ENCODE peak calls at places on chromosomes 6 and 20, in seven cellular contexts. One of them, this sample, is unnamed.

GRCh38 chr20:45352729-45353128 is 4.5 kb upstream of the SDC4 start:
- DNase-seq in heart left ventricle: no peak
- DNase-seq in mammary epithelial cell: no peak
- DNase-seq in kidney epithelial cell: no peak
- DNase-seq in HFFc6: no peak
- DNase-seq in cardiac muscle cell: no peak
- DNase-seq in endothelial cell: no peak
- DNase-seq in this sample: no peak

GRCh38 chr6:154474636-154475428 is 35.7 kb downstream of the CNKSR3 start:
- DNase-seq in kidney epithelial cell: peak
- DNase-seq in HFFc6: peak
- DNase-seq in endothelial cell: no peak
- DNase-seq in cardiac muscle cell: peak
- DNase-seq in mammary epithelial cell: peak
- DNase-seq in heart left ventricle: no peak
- DNase-seq in this sample: no peak

GRCh38 chr6:140554421-140554820 is 1180.0 kb upstream of the CITED2 start:
- DNase-seq in heart left ventricle: no peak
- DNase-seq in endothelial cell: no peak
- DNase-seq in kidney epithelial cell: no peak
- DNase-seq in cardiac muscle cell: no peak
- DNase-seq in HFFc6: no peak
- DNase-seq in mammary epithelial cell: peak
- DNase-seq in this sample: no peak

GRCh38 chr6:136738178-136739057 is 53.9 kb downstream of the MAP3K5 start:
- DNase-seq in heart left ventricle: no peak
- DNase-seq in HFFc6: peak
- DNase-seq in kidney epithelial cell: no peak
- DNase-seq in endothelial cell: no peak
- DNase-seq in cardiac muscle cell: peak
- DNase-seq in mammary epithelial cell: no peak
- DNase-seq in this sample: no peak

GRCh38 chr6:14361956-14362587 is 244.5 kb downstream of the CD83 start:
- DNase-seq in heart left ventricle: peak
- DNase-seq in mammary epithelial cell: no peak
- DNase-seq in kidney epithelial cell: no peak
- DNase-seq in endothelial cell: no peak
- DNase-seq in HFFc6: no peak
- DNase-seq in cardiac muscle cell: no peak
- DNase-seq in this sample: no peak

GRCh38 chr20:18092890-18093289 is 35.2 kb upstream of the OVOL2 start:
- DNase-seq in kidney epithelial cell: no peak
- DNase-seq in heart left ventricle: no peak
- DNase-seq in HFFc6: no peak
- DNase-seq in cardiac muscle cell: no peak
- DNase-seq in mammary epithelial cell: no peak
- DNase-seq in endothelial cell: no peak
- DNase-seq in this sample: no peak

GRCh38 chr6:45610832-45611231 is 233.1 kb upstream of the SUPT3H start:
- DNase-seq in endothelial cell: no peak
- DNase-seq in HFFc6: no peak
- DNase-seq in mammary epithelial cell: no peak
- DNase-seq in cardiac muscle cell: no peak
- DNase-seq in kidney epithelial cell: no peak
- DNase-seq in heart left ventricle: no peak
- DNase-seq in this sample: no peak

GRCh38 chr20:33079267-33079666 is at the start of gene BPIFB4:
- DNase-seq in kidney epithelial cell: no peak
- DNase-seq in heart left ventricle: no peak
- DNase-seq in cardiac muscle cell: peak
- DNase-seq in mammary epithelial cell: peak
- DNase-seq in HFFc6: peak
- DNase-seq in endothelial cell: no peak
- DNase-seq in this sample: no peak

GRCh38 chr20:63626424-63627128 is at the start of gene GMEB2:
- DNase-seq in endothelial cell: peak
- DNase-seq in cardiac muscle cell: no peak
- DNase-seq in HFFc6: no peak
- DNase-seq in kidney epithelial cell: no peak
- DNase-seq in mammary epithelial cell: no peak
- DNase-seq in heart left ventricle: peak
- DNase-seq in this sample: peak

GRCh38 chr20:47705497-47705856 is 79.8 kb downstream of the SULF2 start:
- DNase-seq in kidney epithelial cell: no peak
- DNase-seq in heart left ventricle: no peak
- DNase-seq in endothelial cell: no peak
- DNase-seq in cardiac muscle cell: no peak
- DNase-seq in mammary epithelial cell: no peak
- DNase-seq in HFFc6: no peak
- DNase-seq in this sample: no peak

GRCh38 chr6:41208439-41209106 is 7.6 kb upstream of the TREML2 start:
- DNase-seq in cardiac muscle cell: no peak
- DNase-seq in kidney epithelial cell: no peak
- DNase-seq in HFFc6: no peak
- DNase-seq in mammary epithelial cell: no peak
- DNase-seq in endothelial cell: no peak
- DNase-seq in heart left ventricle: no peak
- DNase-seq in this sample: no peak

GRCh38 chr6:30748301-30748769 is 4.0 kb upstream of the IER3 start:
- DNase-seq in HFFc6: no peak
- DNase-seq in mammary epithelial cell: peak
- DNase-seq in endothelial cell: no peak
- DNase-seq in heart left ventricle: no peak
- DNase-seq in kidney epithelial cell: no peak
- DNase-seq in cardiac muscle cell: no peak
- DNase-seq in this sample: no peak

GRCh38 chr6:166559211-166559610 is 27.3 kb downstream of the RAMACL start:
- DNase-seq in cardiac muscle cell: peak
- DNase-seq in kidney epithelial cell: no peak
- DNase-seq in mammary epithelial cell: peak
- DNase-seq in endothelial cell: no peak
- DNase-seq in HFFc6: no peak
- DNase-seq in heart left ventricle: no peak
- DNase-seq in this sample: no peak

GRCh38 chr6:72699142-72699541 is 77.3 kb downstream of the KCNQ5 start:
- DNase-seq in HFFc6: no peak
- DNase-seq in mammary epithelial cell: no peak
- DNase-seq in heart left ventricle: no peak
- DNase-seq in kidney epithelial cell: no peak
- DNase-seq in endothelial cell: no peak
- DNase-seq in cardiac muscle cell: no peak
- DNase-seq in this sample: no peak

GRCh38 chr20:10705801-10706459 is 32.1 kb upstream of the JAG1 start:
- DNase-seq in mammary epithelial cell: peak
- DNase-seq in kidney epithelial cell: no peak
- DNase-seq in endothelial cell: no peak
- DNase-seq in heart left ventricle: no peak
- DNase-seq in HFFc6: no peak
- DNase-seq in cardiac muscle cell: no peak
- DNase-seq in this sample: no peak

GRCh38 chr6:36443951-36444428 is 1.2 kb downstream of the KCTD20 start:
- DNase-seq in endothelial cell: peak
- DNase-seq in heart left ventricle: no peak
- DNase-seq in cardiac muscle cell: no peak
- DNase-seq in kidney epithelial cell: no peak
- DNase-seq in HFFc6: peak
- DNase-seq in mammary epithelial cell: peak
- DNase-seq in this sample: no peak

GRCh38 chr6:93418113-93418447 is 1.3 kb downstream of the EPHA7 start:
- DNase-seq in heart left ventricle: no peak
- DNase-seq in cardiac muscle cell: peak
- DNase-seq in mammary epithelial cell: no peak
- DNase-seq in endothelial cell: no peak
- DNase-seq in kidney epithelial cell: no peak
- DNase-seq in HFFc6: no peak
- DNase-seq in this sample: no peak

GRCh38 chr20:34033903-34034302 is 40.2 kb downstream of the RALY start:
- DNase-seq in endothelial cell: no peak
- DNase-seq in kidney epithelial cell: no peak
- DNase-seq in cardiac muscle cell: no peak
- DNase-seq in heart left ventricle: no peak
- DNase-seq in mammary epithelial cell: no peak
- DNase-seq in HFFc6: no peak
- DNase-seq in this sample: no peak

GRCh38 chr6:29019629-29020028 is 14.5 kb upstream of the ZNF311 start:
- DNase-seq in mammary epithelial cell: no peak
- DNase-seq in heart left ventricle: no peak
- DNase-seq in endothelial cell: no peak
- DNase-seq in HFFc6: no peak
- DNase-seq in cardiac muscle cell: no peak
- DNase-seq in kidney epithelial cell: no peak
- DNase-seq in this sample: no peak

GRCh38 chr6:76441850-76442249 is 369.4 kb upstream of the IMPG1 start:
- DNase-seq in heart left ventricle: no peak
- DNase-seq in mammary epithelial cell: no peak
- DNase-seq in endothelial cell: no peak
- DNase-seq in HFFc6: no peak
- DNase-seq in kidney epithelial cell: no peak
- DNase-seq in cardiac muscle cell: peak
- DNase-seq in this sample: peak

GRCh38 chr6:163152701-163153100 is 261.8 kb upstream of the QKI start:
- DNase-seq in endothelial cell: no peak
- DNase-seq in HFFc6: no peak
- DNase-seq in cardiac muscle cell: no peak
- DNase-seq in mammary epithelial cell: no peak
- DNase-seq in kidney epithelial cell: no peak
- DNase-seq in heart left ventricle: no peak
- DNase-seq in this sample: no peak

GRCh38 chr6:44044154-44044539 is 83.1 kb downstream of the MRPL14 start:
- DNase-seq in endothelial cell: no peak
- DNase-seq in cardiac muscle cell: no peak
- DNase-seq in mammary epithelial cell: no peak
- DNase-seq in heart left ventricle: no peak
- DNase-seq in kidney epithelial cell: no peak
- DNase-seq in HFFc6: no peak
- DNase-seq in this sample: no peak

DNA sequence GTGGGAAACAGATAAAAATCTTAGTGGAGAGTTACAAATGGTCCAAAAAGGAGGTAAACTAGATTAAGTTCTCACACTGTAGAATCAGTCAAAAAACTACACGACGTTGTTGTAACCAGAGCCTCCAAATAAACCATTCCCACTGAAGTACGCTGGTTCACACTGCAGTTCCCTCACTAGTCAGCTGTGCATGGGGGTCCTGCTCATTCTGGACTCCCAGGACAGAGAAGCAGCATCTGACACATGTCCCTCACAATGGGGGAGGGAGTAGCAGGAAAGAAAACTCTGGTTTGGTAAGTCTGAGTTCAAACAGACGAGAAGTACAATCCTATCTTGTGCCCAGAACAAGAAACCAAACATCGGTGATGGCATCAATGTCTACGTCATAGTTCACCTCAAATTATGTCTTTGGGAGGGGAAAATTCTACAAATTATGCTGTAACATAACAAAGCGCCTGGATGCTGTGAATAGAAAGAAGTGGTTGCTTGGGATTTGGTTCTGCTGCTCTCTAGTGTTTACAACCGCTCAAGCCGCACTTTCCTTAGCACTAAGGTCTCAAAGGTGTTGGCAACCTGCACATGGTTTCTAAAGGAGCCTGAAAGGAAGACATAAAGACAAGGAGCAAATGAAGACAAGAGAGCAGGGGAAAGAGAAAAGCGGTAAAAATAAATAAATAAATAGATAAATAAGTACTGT is 208.0 kb downstream of the GMDS start:
- DNase-seq in HFFc6: peak
- DNase-seq in mammary epithelial cell: peak
- DNase-seq in endothelial cell: no peak
- DNase-seq in cardiac muscle cell: peak
- DNase-seq in heart left ventricle: no peak
- DNase-seq in kidney epithelial cell: no peak
- DNase-seq in this sample: no peak
- TF ChIP-seq CTCF in HFFc6: peak
- TF ChIP-seq CTCF in mammary epithelial cell: no peak
- TF ChIP-seq CTCF in endothelial cell: no peak
- TF ChIP-seq CTCF in cardiac muscle cell: peak
- TF ChIP-seq CTCF in heart left ventricle: no peak
- TF ChIP-seq CTCF in kidney epithelial cell: peak
- TF ChIP-seq CTCF in this sample: peak

DNA sequence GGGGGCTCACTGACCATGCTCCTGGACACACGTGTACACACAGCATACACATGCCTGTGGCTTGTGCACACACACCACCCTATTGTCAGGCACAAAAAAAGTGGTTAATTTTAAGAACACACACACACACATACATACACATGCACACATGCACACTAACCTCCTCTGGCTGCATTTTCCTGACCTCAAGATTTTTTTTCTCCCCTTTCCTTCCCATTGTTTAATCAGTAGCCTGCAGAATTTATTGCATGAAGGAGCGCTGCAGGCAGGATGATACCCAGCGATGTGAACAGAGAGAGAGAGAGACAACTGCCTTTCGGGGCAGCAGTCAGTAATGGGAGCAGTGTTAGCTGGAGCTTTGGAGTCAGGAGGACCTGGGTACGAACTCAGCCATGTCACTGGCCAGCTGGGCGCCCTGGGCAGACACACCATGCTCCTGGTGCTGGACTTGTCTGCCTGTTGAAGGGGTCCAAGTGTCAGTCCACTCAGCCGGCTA is 990 bp upstream of the TRAF3IP2 start:
- DNase-seq in cardiac muscle cell: peak
- DNase-seq in kidney epithelial cell: no peak
- DNase-seq in mammary epithelial cell: no peak
- DNase-seq in HFFc6: peak
- DNase-seq in heart left ventricle: no peak
- DNase-seq in endothelial cell: no peak
- DNase-seq in this sample: no peak
- TF ChIP-seq CTCF in cardiac muscle cell: no peak
- TF ChIP-seq CTCF in kidney epithelial cell: no peak
- TF ChIP-seq CTCF in mammary epithelial cell: no peak
- TF ChIP-seq CTCF in HFFc6: peak
- TF ChIP-seq CTCF in heart left ventricle: no peak
- TF ChIP-seq CTCF in endothelial cell: no peak
- TF ChIP-seq CTCF in this sample: no peak

GRCh38 chr6:21305827-21306469 is 287.6 kb upstream of the SOX4 start:
- DNase-seq in endothelial cell: no peak
- DNase-seq in mammary epithelial cell: peak
- DNase-seq in heart left ventricle: no peak
- DNase-seq in cardiac muscle cell: peak
- DNase-seq in kidney epithelial cell: peak
- DNase-seq in HFFc6: peak
- DNase-seq in this sample: no peak
- TF ChIP-seq CTCF in endothelial cell: no peak
- TF ChIP-seq CTCF in mammary epithelial cell: peak
- TF ChIP-seq CTCF in heart left ventricle: no peak
- TF ChIP-seq CTCF in cardiac muscle cell: peak
- TF ChIP-seq CTCF in kidney epithelial cell: peak
- TF ChIP-seq CTCF in HFFc6: no peak
- TF ChIP-seq CTCF in this sample: no peak

GRCh38 chr6:6509304-6509703 is 79.2 kb upstream of the LY86 start:
- DNase-seq in endothelial cell: no peak
- DNase-seq in mammary epithelial cell: no peak
- DNase-seq in heart left ventricle: no peak
- DNase-seq in cardiac muscle cell: no peak
- DNase-seq in kidney epithelial cell: no peak
- DNase-seq in HFFc6: no peak
- DNase-seq in this sample: no peak

GRCh38 chr6:6508603-6509002 is 79.9 kb upstream of the LY86 start:
- DNase-seq in mammary epithelial cell: no peak
- DNase-seq in kidney epithelial cell: no peak
- DNase-seq in endothelial cell: no peak
- DNase-seq in heart left ventricle: no peak
- DNase-seq in HFFc6: no peak
- DNase-seq in cardiac muscle cell: no peak
- DNase-seq in this sample: no peak

GRCh38 chr6:6503186-6503585 is 85.3 kb upstream of the LY86 start:
- DNase-seq in cardiac muscle cell: no peak
- DNase-seq in kidney epithelial cell: no peak
- DNase-seq in HFFc6: no peak
- DNase-seq in heart left ventricle: no peak
- DNase-seq in mammary epithelial cell: no peak
- DNase-seq in endothelial cell: no peak
- DNase-seq in this sample: no peak

GRCh38 chr6:6505111-6505510 is 83.4 kb upstream of the LY86 start:
- DNase-seq in mammary epithelial cell: no peak
- DNase-seq in HFFc6: no peak
- DNase-seq in endothelial cell: no peak
- DNase-seq in kidney epithelial cell: no peak
- DNase-seq in heart left ventricle: no peak
- DNase-seq in cardiac muscle cell: no peak
- DNase-seq in this sample: no peak
- TF ChIP-seq CTCF in mammary epithelial cell: peak
- TF ChIP-seq CTCF in HFFc6: no peak
- TF ChIP-seq CTCF in endothelial cell: no peak
- TF ChIP-seq CTCF in kidney epithelial cell: no peak
- TF ChIP-seq CTCF in heart left ventricle: no peak
- TF ChIP-seq CTCF in cardiac muscle cell: no peak
- TF ChIP-seq CTCF in this sample: no peak

This sample was measured in nephron progenitor cell.